ENCODE peak calls at places on chromosomes 7 and 10, in eight cellular contexts. M is effector CD8-positive, alpha-beta T cell; Z is D341Med; A is tibial artery; C is NCI-H2171 treated with DMSO at 0.1 percent for 48 hours; O is CD8-positive, alpha-beta memory T cell; I is cardiac fibroblast; S is nucleus accumbens. L is an unnamed sample.
A peak's percentile ranks its signal among the peaks of the same experiment; 100 is the strongest.

GRCh38 chr7:116708861-116709260 is 36.9 kb downstream of the MET start:
- DNase-seq in I (no peak), O (no peak), A (no peak), S (no peak), Z (no peak), C (no peak), M (no peak), L (no peak)

GRCh38 chr7:5036446-5036845 is 9.2 kb upstream of the RBAK start:
- DNase-seq in Z (no peak), C (no peak), O (no peak), S (no peak), I (no peak), M (no peak), A (no peak), L (no peak)

GRCh38 chr7:106839511-106839910 is 25.6 kb upstream of the PIK3CG start:
- DNase-seq in I (no peak), O (no peak), Z (no peak), S (no peak), A (no peak), C (no peak), M (no peak), L (no peak)

GRCh38 chr7:6023974-6024435 is 7.2 kb upstream of the ANKRD61 start:
- DNase-seq in Z (no peak), O (no peak), A (no peak), S (no peak), C (no peak), M (no peak), I (no peak), L (no peak)

GRCh38 chr10:78338717-78339116 is 305.1 kb downstream of the RPS24 start:
- DNase-seq in Z (no peak), I (no peak), O (no peak), A (no peak), S (no peak), C (no peak), M (no peak), L (no peak)

GRCh38 chr7:95716357-95717122 is 55.8 kb upstream of the DYNC1I1 start:
- DNase-seq in M (no peak), Z (no peak), S (no peak), C (no peak), I (no peak), O (no peak), A (no peak), L (no peak)

GRCh38 chr7:149624006-149624405 is 126.4 kb upstream of the ZNF746 start:
- DNase-seq in A (no peak), O (peak; percentile 56), C (peak; percentile 8), M (peak; percentile 34), I (no peak), S (no peak), Z (no peak), L (peak; percentile 20)

GRCh38 chr10:66931340-66931948 is 5.6 kb downstream of the LRRTM3 start:
- DNase-seq in M (no peak), A (no peak), C (peak; percentile 50), Z (peak; percentile 10), I (peak; percentile 86), S (no peak), O (no peak), L (peak; percentile 79)

GRCh38 chr10:68560916-68561691 is 967 bp downstream of the TET1 start:
- DNase-seq in O (no peak), C (no peak), M (no peak), I (peak; percentile 33), A (no peak), Z (peak; percentile 57), S (peak; percentile 6), L (peak; percentile 25)

GRCh38 chr7:15720849-15721471 is 34.5 kb upstream of the MEOX2 start:
- DNase-seq in Z (peak; percentile 16), O (no peak), M (no peak), C (peak; percentile 50), I (peak; percentile 87), A (peak; percentile 58), S (no peak), L (peak; percentile 51)

GRCh38 chr10:114822771-114823463 is 1.3 kb downstream of the FHIP2A start:
- DNase-seq in S (no peak), Z (no peak), O (no peak), C (peak; percentile 15), M (no peak), A (no peak), I (peak; percentile 71), L (peak; percentile 61)